ENCODE peak calls at places on chromosomes 7 and 10, in five cellular contexts. W is AG08396, N is NCI-H2081, Q is RWPE1, J is endodermal cell. Z is an unnamed sample.

GRCh38 chr7:42125321-42125720 is 111.7 kb downstream of the GLI3 start:
- DNase-seq in J (peak; percentile 55), Q (no peak), W (no peak), N (no peak), Z (no peak)

GRCh38 chr7:95213148-95213547 is 111.2 kb downstream of the PON1 start:
- DNase-seq in N (no peak), J (no peak), W (no peak), Q (no peak), Z (no peak)

GRCh38 chr10:95430231-95430951 is 130.8 kb downstream of the SORBS1 start:
- DNase-seq in W (peak; percentile 78), J (peak; percentile 83), N (no peak), Q (peak; percentile 76), Z (no peak)

GRCh38 chr7:50309736-50310135 is 5.2 kb downstream of the IKZF1 start:
- DNase-seq in W (no peak), Q (no peak), J (no peak), N (no peak), Z (no peak)

GRCh38 chr7:103613655-103614642 is 167.9 kb upstream of the SLC26A5 start:
- DNase-seq in J (no peak), N (peak; percentile 1), Q (no peak), W (no peak), Z (no peak)

GRCh38 chr7:151252961-151253691 is 4.6 kb upstream of the SMARCD3 start:
- DNase-seq in N (no peak), Q (no peak), W (no peak), J (peak; percentile 69), Z (no peak)

GRCh38 chr7:19235680-19236079 is 90.5 kb upstream of the FERD3L start:
- DNase-seq in W (no peak), N (no peak), Q (no peak), J (no peak), Z (no peak)

GRCh38 chr7:143265017-143265693 is 1.9 kb downstream of the GSTK1 start:
- DNase-seq in Q (no peak), J (no peak), N (no peak), W (no peak), Z (no peak)

GRCh38 chr10:11337516-11337915 is 273.9 kb downstream of the USP6NL start:
- DNase-seq in Q (no peak), W (no peak), J (peak; percentile 50), N (no peak), Z (no peak)

GRCh38 chr10:123496996-123497660 is 169.0 kb upstream of the GPR26 start:
- DNase-seq in Q (no peak), N (no peak), W (no peak), J (peak; percentile 74), Z (no peak)

GRCh38 chr10:124763267-124763666 is 19.1 kb upstream of the FAM53B start:
- DNase-seq in W (no peak), J (no peak), Q (no peak), N (no peak), Z (no peak)

GRCh38 chr10:18472977-18473376 is 178.4 kb downstream of the NSUN6 start:
- DNase-seq in N (peak; percentile 27), J (peak; percentile 50), W (no peak), Q (peak; percentile 5), Z (no peak)

GRCh38 chr10:74586088-74586585 is 240.3 kb upstream of the KAT6B start:
- DNase-seq in W (peak; percentile 3), Q (no peak), N (no peak), J (no peak), Z (peak; percentile 16)

GRCh38 chr7:722847-723246 is 3.7 kb upstream of the DNAAF5 start:
- DNase-seq in Q (no peak), N (no peak), W (no peak), J (no peak), Z (no peak)

GRCh38 chr10:100744136-100744979 is 1.0 kb upstream of the PAX2 start:
- DNase-seq in N (no peak), J (peak; percentile 71), Q (no peak), W (peak; percentile 29), Z (no peak)

GRCh38 chr10:20302033-20302432 is 485.8 kb downstream of the PLXDC2 start:
- DNase-seq in J (no peak), N (no peak), Q (no peak), W (no peak), Z (no peak)

GRCh38 chr10:127997937-127998336 is 91.0 kb downstream of the PTPRE start:
- DNase-seq in W (no peak), J (no peak), Q (no peak), N (no peak), Z (no peak)

GRCh38 chr10:127044191-127044590 is 139.0 kb downstream of the DOCK1 start:
- DNase-seq in Q (peak; percentile 87), W (no peak), N (no peak), J (peak; percentile 28), Z (no peak)

GRCh38 chr10:103192089-103192450 is 1.0 kb downstream of the NT5C2 start:
- DNase-seq in N (no peak), J (no peak), Q (peak; percentile 37), W (no peak), Z (no peak)

GRCh38 chr10:131187886-131188285 is 123.6 kb downstream of the TCERG1L start:
- DNase-seq in J (no peak), W (no peak), Q (no peak), N (no peak), Z (no peak)

GRCh38 chr10:122239578-122240257 is 31.4 kb upstream of the BTBD16 start:
- DNase-seq in W (peak; percentile 50), N (no peak), J (no peak), Q (no peak), Z (no peak)

GRCh38 chr7:17370901-17371550 is 72.6 kb downstream of the AHR start:
- DNase-seq in W (no peak), J (no peak), N (no peak), Q (peak; percentile 30), Z (no peak)

GRCh38 chr7:142804715-142805114 is 33.9 kb downstream of the PRSS2 start:
- DNase-seq in W (no peak), Q (no peak), J (peak; percentile 12), N (no peak), Z (no peak)

GRCh38 chr7:2420216-2420933 is 17.0 kb downstream of the CHST12 start:
- DNase-seq in N (no peak), W (no peak), J (no peak), Q (no peak), Z (no peak)

GRCh38 chr7:148503900-148504487 is 86.6 kb upstream of the C7orf33 start:
- DNase-seq in Q (peak; percentile 11), J (no peak), W (no peak), N (peak; percentile 40), Z (peak; percentile 6)

GRCh38 chr7:92633211-92633906 is 43.2 kb upstream of the FAM133B start:
- DNase-seq in W (peak; percentile 35), Q (peak; percentile 62), N (no peak), J (no peak), Z (no peak)

GRCh38 chr10:80277016-80277415 is 12.4 kb downstream of the MAT1A start:
- DNase-seq in J (peak; percentile 15), N (no peak), W (peak; percentile 1), Q (no peak), Z (no peak)

GRCh38 chr10:129742742-129743550 is 221.1 kb downstream of the EBF3 start:
- DNase-seq in Q (no peak), W (no peak), N (no peak), J (no peak), Z (no peak)

GRCh38 chr10:90968448-90969086 is 47.7 kb upstream of the ANKRD1 start:
- DNase-seq in Q (peak; percentile 72), N (no peak), W (no peak), J (no peak), Z (no peak)

GRCh38 chr10:108360187-108360586 is 1195.7 kb upstream of the SORCS1 start:
- DNase-seq in N (no peak), W (no peak), J (no peak), Q (peak; percentile 34), Z (no peak)

GRCh38 chr10:58666024-58666423 is 153.4 kb downstream of the BICC1 start:
- DNase-seq in N (no peak), Q (no peak), J (no peak), W (no peak), Z (no peak)

Z was measured in DMS 273 treated with DMSO at 0.1 percent for 48 hours.